ENCODE peak calls at places on chromosomes 5 and 9, in six cellular contexts. I is aorta, S is adrenal gland, Y is caudate nucleus, F is fibroblast of lung, Q is H1. L is an unnamed sample.

GRCh38 chr5:163108351-163108750 is 329.0 kb upstream of the CCNG1 start:
- DNase-seq in I (no peak), S (no peak), Y (no peak), F (no peak), Q (no peak), L (no peak)

GRCh38 chr9:581673-582497 is 259.6 kb upstream of the DMRT1 start:
- DNase-seq in I (no peak), F (no peak), Q (peak; percentile 81), S (no peak), Y (no peak), L (no peak)

GRCh38 chr5:151684690-151685361 is 1.9 kb downstream of the SPARC start:
- DNase-seq in S (peak; percentile 81), I (peak; percentile 77), F (peak; percentile 96), Y (no peak), Q (peak; percentile 72), L (peak; percentile 45)

GRCh38 chr9:89052470-89053097 is 61.3 kb downstream of the S1PR3 start:
- DNase-seq in I (no peak), Y (no peak), Q (no peak), F (no peak), S (peak; percentile 54), L (no peak)

GRCh38 chr5:36836831-36837230 is 39.7 kb upstream of the NIPBL start:
- DNase-seq in Y (no peak), Q (no peak), I (no peak), S (no peak), F (no peak), L (no peak)

GRCh38 chr9:120412425-120412951 is 167.5 kb downstream of the CDK5RAP2 start:
- DNase-seq in S (no peak), Q (peak; percentile 47), I (no peak), F (peak; percentile 93), Y (no peak), L (no peak)

GRCh38 chr5:108028883-108029282 is 353.0 kb downstream of the FBXL17 start:
- DNase-seq in I (no peak), Q (no peak), Y (no peak), S (no peak), F (no peak), L (no peak)

GRCh38 chr9:18890372-18890771 is 142.6 kb downstream of the SAXO1 start:
- DNase-seq in S (no peak), F (peak; percentile 78), I (no peak), Y (no peak), Q (no peak), L (no peak)

GRCh38 chr5:76546497-76547102 is 76.6 kb downstream of the F2RL2 start:
- DNase-seq in S (no peak), Y (no peak), F (no peak), I (no peak), Q (no peak), L (no peak)

GRCh38 chr5:172958268-172959046 is 767 bp upstream of the RPL26L1 start:
- DNase-seq in S (peak; percentile 78), Q (peak; percentile 84), I (peak; percentile 80), F (peak; percentile 57), Y (no peak), L (peak; percentile 67)

GRCh38 chr5:178094345-178094744 is 19.0 kb upstream of the N4BP3 start:
- DNase-seq in Y (no peak), I (no peak), Q (no peak), F (no peak), S (no peak), L (no peak)

GRCh38 chr5:42940853-42941252 is 99.3 kb downstream of the ANXA2R start:
- DNase-seq in F (no peak), S (no peak), Q (no peak), I (no peak), Y (no peak), L (no peak)

GRCh38 chr9:17631396-17631795 is 52.5 kb downstream of the SH3GL2 start:
- DNase-seq in S (no peak), Y (no peak), F (peak; percentile 42), I (no peak), Q (no peak), L (no peak)

GRCh38 chr5:74766348-74766886 is 500 bp downstream of the GFM2 start:
- DNase-seq in Y (no peak), Q (no peak), F (peak; percentile 73), I (no peak), S (no peak), L (peak; percentile 61)

GRCh38 chr5:62093981-62094380 is 212.0 kb upstream of the KIF2A start:
- DNase-seq in S (peak; percentile 27), I (no peak), Q (no peak), F (peak; percentile 67), Y (peak; percentile 2), L (no peak)

GRCh38 chr9:37963936-37964739 is 60.2 kb upstream of the SLC25A51 start:
- DNase-seq in Y (peak; percentile 27), Q (no peak), I (peak; percentile 87), F (peak; percentile 99), S (peak; percentile 63), L (peak; percentile 71)

GRCh38 chr9:126877418-126877817 is 17.0 kb downstream of the ZBTB34 start:
- DNase-seq in S (no peak), F (no peak), Q (no peak), Y (no peak), I (no peak), L (no peak)

GRCh38 chr5:141657937-141658545 is 6.8 kb upstream of the FCHSD1 start:
- DNase-seq in Q (no peak), S (peak; percentile 64), Y (no peak), F (peak; percentile 95), I (no peak), L (no peak)

GRCh38 chr5:170700503-170700902 is 83.0 kb upstream of the GABRP start:
- DNase-seq in Q (no peak), F (no peak), S (no peak), Y (no peak), I (no peak), L (no peak)

GRCh38 chr5:170709640-170710039 is 73.9 kb upstream of the GABRP start:
- DNase-seq in I (no peak), F (no peak), Y (no peak), S (no peak), Q (no peak), L (no peak)

GRCh38 chr5:170701321-170701720 is 82.2 kb upstream of the GABRP start:
- DNase-seq in F (no peak), Q (no peak), S (no peak), Y (no peak), I (no peak), L (no peak)

GRCh38 chr5:170704417-170705195 is 78.9 kb upstream of the GABRP start:
- DNase-seq in F (no peak), Q (no peak), Y (no peak), S (no peak), I (no peak), L (no peak)
- H3K27ac ChIP-seq in F (no peak overlapping the region), Q (no peak overlapping the region), Y (no peak overlapping the region), S (no peak overlapping the region), I (no peak overlapping the region), L (no peak overlapping the region)

DNA sequence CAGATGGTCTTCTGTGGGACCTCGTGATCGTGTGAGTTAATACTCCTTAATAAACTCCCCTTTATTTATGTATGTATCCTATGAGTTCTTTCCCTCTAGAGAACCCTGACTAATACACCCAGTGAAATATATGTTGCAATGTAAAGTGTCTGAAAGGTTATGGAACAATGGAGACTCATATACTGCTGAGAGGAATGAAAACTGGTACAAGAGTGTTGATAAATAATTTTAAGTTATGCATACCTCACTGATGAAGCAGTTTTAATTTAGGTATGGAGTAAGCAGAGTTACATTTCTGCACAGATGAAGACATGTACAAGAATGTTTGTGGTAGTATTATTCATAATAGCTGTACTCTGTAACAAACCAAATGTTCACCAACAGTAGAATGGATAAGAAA is 438.3 kb downstream of the TAF11L14 start:
- DNase-seq in Y (no peak), Q (no peak), F (no peak), S (no peak), I (no peak), L (no peak)
- H3K27ac ChIP-seq in Y (no peak overlapping the region), Q (no peak overlapping the region), F (no peak overlapping the region), S (no peak overlapping the region), I (no peak overlapping the region), L (no peak overlapping the region)

DNA sequence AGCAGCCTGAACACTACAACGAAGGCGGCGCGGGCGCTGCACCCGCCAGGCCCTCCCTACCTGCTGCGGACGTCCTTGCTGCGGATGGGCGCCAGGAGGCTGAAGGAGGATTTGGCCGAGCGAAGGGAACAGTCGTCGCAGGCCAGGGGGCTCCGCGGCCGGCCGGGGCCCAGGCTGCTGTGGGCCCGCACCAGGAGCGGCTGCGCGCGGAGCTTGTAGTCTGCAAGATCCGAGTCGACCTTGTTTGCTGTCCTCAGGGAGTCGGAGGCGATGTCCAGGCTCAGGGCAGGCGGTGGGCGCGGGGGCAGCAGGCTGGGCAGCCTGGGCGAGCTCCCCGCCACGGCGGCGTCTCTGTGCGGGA is 1.1 kb downstream of the INPP5E start:
- DNase-seq in Q (no peak), I (no peak), Y (no peak), S (no peak), F (peak; percentile 31), L (no peak)
- H3K27ac ChIP-seq in Q (no peak overlapping the region), I (no peak overlapping the region), Y (no peak overlapping the region), S (no peak overlapping the region), F (peak overlapping the region; percentile 77), L (no peak overlapping the region)

DNA sequence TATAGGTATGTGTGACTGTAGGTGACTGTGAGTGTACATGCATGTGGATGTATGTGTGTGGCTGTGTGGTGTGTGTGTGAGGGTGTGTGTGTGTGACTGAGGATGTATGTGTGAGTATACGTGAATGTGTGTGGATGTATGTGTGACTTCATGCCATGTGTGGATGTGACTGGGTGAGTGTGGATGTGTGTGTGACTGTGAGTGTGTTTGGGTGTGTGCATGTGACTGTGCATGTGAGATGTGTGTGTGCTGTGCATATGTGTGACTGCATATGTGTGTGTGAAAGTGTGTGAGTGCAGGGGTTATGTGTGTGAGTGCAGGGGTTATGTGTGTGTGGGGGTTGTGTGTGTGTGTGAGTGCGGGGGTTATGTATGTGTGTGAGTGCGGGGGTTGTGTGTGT is 42.3 kb downstream of the RXRA start:
- DNase-seq in S (no peak), Y (no peak), I (no peak), F (no peak), Q (no peak), L (no peak)
- H3K27ac ChIP-seq in S (no peak overlapping the region), Y (no peak overlapping the region), I (no peak overlapping the region), F (no peak overlapping the region), Q (peak overlapping the region; percentile 36), L (no peak overlapping the region)

GRCh38 chr9:113579270-113580040 is 115.9 kb downstream of the RGS3 start:
- DNase-seq in F (peak; percentile 75), Y (no peak), S (peak; percentile 66), Q (no peak), I (peak; percentile 81), L (no peak)
- H3K27ac ChIP-seq in F (peak overlapping the region; percentile 74), Y (peak overlapping the region; percentile 82), S (peak overlapping the region; percentile 58), Q (no peak overlapping the region), I (peak overlapping the region; percentile 84), L (peak overlapping the region; percentile 94)